ENCODE peak calls at places on chromosomes 11 and 22, in four cellular contexts. L is globus pallidus, V is AG09309, K is ascending aorta. I is an unnamed sample.

GRCh38 chr11:2693271-2693833 is 6.4 kb downstream of the KCNQ1OT1 start:
- DNase-seq in L (peak; percentile 31), V (no peak), K (no peak), I (no peak)

GRCh38 chr11:10703544-10703943 is 10.0 kb upstream of the IRAG1 start:
- DNase-seq in L (no peak), V (no peak), K (no peak), I (no peak)

GRCh38 chr11:46414899-46415298 is 23.3 kb upstream of the CHRM4 start:
- DNase-seq in L (no peak), V (no peak), K (peak; percentile 15), I (no peak)

GRCh38 chr22:27107824-27108223 is 450.4 kb downstream of the MIAT start:
- DNase-seq in L (peak; percentile 39), V (peak; percentile 79), K (peak; percentile 90), I (peak; percentile 54)

GRCh38 chr11:69333906-69334305 is 40.0 kb downstream of the MYEOV start:
- DNase-seq in L (no peak), V (no peak), K (peak; percentile 33), I (no peak)

GRCh38 chr22:19810381-19811141 is 44.1 kb downstream of the GNB1L start:
- DNase-seq in L (no peak), V (peak; percentile 28), K (peak; percentile 51), I (peak; percentile 55)

GRCh38 chr22:26708256-26709009 is 51.0 kb downstream of the MIAT start:
- DNase-seq in L (no peak), V (no peak), K (no peak), I (no peak)

GRCh38 chr11:2346014-2346413 is 31.1 kb upstream of the CD81 start:
- DNase-seq in L (no peak), V (no peak), K (peak; percentile 50), I (no peak)

GRCh38 chr11:76206327-76207081 is at the start of gene WNT11:
- DNase-seq in L (no peak), V (no peak), K (peak; percentile 78), I (peak; percentile 32)

GRCh38 chr11:55773138-55773537 is at the start of gene OR5D13:
- DNase-seq in L (no peak), V (no peak), K (no peak), I (no peak)

GRCh38 chr11:130772266-130773227 is 143.7 kb downstream of the SNX19 start:
- DNase-seq in L (no peak), V (peak; percentile 90), K (no peak), I (peak; percentile 99)

GRCh38 chr11:92349478-92350156 is 125.0 kb downstream of the FAT3 start:
- DNase-seq in L (no peak), V (no peak), K (no peak), I (no peak)

GRCh38 chr11:126147268-126148111 is 64.0 kb downstream of the RPUSD4 start:
- DNase-seq in L (no peak), V (no peak), K (no peak), I (no peak)

GRCh38 chr11:67651976-67652895 is 1.7 kb upstream of the ACY3 start:
- DNase-seq in L (no peak), V (no peak), K (no peak), I (peak; percentile 10)

GRCh38 chr11:70270877-70271634 is 566 bp downstream of the PPFIA1 start:
- DNase-seq in L (no peak), V (peak; percentile 39), K (peak; percentile 68), I (peak; percentile 50)

GRCh38 chr11:36598051-36598450 is at the start of gene RAG2:
- DNase-seq in L (no peak), V (no peak), K (no peak), I (no peak)

GRCh38 chr11:119518746-119519382 is 95.9 kb upstream of the THY1 start:
- DNase-seq in L (no peak), V (no peak), K (no peak), I (peak; percentile 37)

GRCh38 chr11:70467196-70468085 is 69.1 kb downstream of the CTTN start:
- DNase-seq in L (peak; percentile 53), V (no peak), K (no peak), I (no peak)

GRCh38 chr11:68750197-68750987 is 928 bp downstream of the TESMIN start:
- DNase-seq in L (no peak), V (no peak), K (no peak), I (no peak)

GRCh38 chr11:30016588-30017363 is at the start of gene KCNA4:
- DNase-seq in L (no peak), V (no peak), K (no peak), I (no peak)

GRCh38 chr11:99739464-99740089 is 718.8 kb downstream of the CNTN5 start:
- DNase-seq in L (peak; percentile 17), V (no peak), K (no peak), I (peak; percentile 15)

GRCh38 chr11:132307309-132308020 is 937.0 kb downstream of the NTM start:
- DNase-seq in L (no peak), V (no peak), K (no peak), I (no peak)

GRCh38 chr11:24592342-24592741 is 95.5 kb downstream of the LUZP2 start:
- DNase-seq in L (no peak), V (no peak), K (no peak), I (peak; percentile 59)

GRCh38 chr11:346529-346928 is 22.8 kb upstream of the B4GALNT4 start:
- DNase-seq in L (no peak), V (no peak), K (no peak), I (no peak)

GRCh38 chr11:30983143-30983542 is 386.4 kb downstream of the DCDC1 start:
- DNase-seq in L (no peak), V (no peak), K (no peak), I (peak; percentile 18)

GRCh38 chr11:10130872-10131271 is 163.1 kb downstream of the SBF2 start:
- DNase-seq in L (no peak), V (no peak), K (no peak), I (no peak)

GRCh38 chr11:126345759-126346585 is 9.5 kb upstream of the ST3GAL4 start:
- DNase-seq in L (no peak), V (peak; percentile 64), K (peak; percentile 78), I (peak; percentile 63)

GRCh38 chr11:117096140-117096972 is 1.9 kb downstream of the SIK3 start:
- DNase-seq in L (peak; percentile 92), V (no peak), K (no peak), I (peak; percentile 24)

GRCh38 chr11:47127213-47127612 is 49.5 kb downstream of the ARFGAP2 start:
- DNase-seq in L (no peak), V (no peak), K (no peak), I (no peak)

GRCh38 chr11:60705895-60706294 is 6.5 kb downstream of the MS4A8 start:
- DNase-seq in L (no peak), V (no peak), K (no peak), I (no peak)

GRCh38 chr11:134762248-134763029 is 350.4 kb upstream of the B3GAT1 start:
- DNase-seq in L (no peak), V (no peak), K (peak; percentile 49), I (peak; percentile 3)

GRCh38 chr11:95674669-95675358 is 114.8 kb downstream of the FAM76B start:
- DNase-seq in L (no peak), V (no peak), K (no peak), I (no peak)

GRCh38 chr11:45155058-45155551 is 8.7 kb downstream of the PRDM11 start:
- DNase-seq in L (no peak), V (no peak), K (no peak), I (no peak)

GRCh38 chr22:45831394-45831793 is 145.6 kb downstream of the WNT7B start:
- DNase-seq in L (no peak), V (no peak), K (no peak), I (peak; percentile 56)

GRCh38 chr22:25383892-25384291 is 164.5 kb downstream of the CRYBB2 start:
- DNase-seq in L (no peak), V (no peak), K (no peak), I (no peak)